ENCODE peak calls at places on chromosomes 6 and 20, in five cellular contexts. E, L, Y, R and B are unnamed samples.

GRCh38 chr6:52595000-52595795 is 18.3 kb upstream of the TRAM2 start:
- DNase-seq in E (no peak), L (peak), Y (peak), R (peak), B (no peak)

GRCh38 chr6:125872259-125872921 is 81.6 kb downstream of the NCOA7 start:
- DNase-seq in E (no peak), L (no peak), Y (no peak), R (no peak), B (no peak)

GRCh38 chr6:35096129-35096852 is 44.8 kb downstream of the TCP11 start:
- DNase-seq in E (no peak), L (no peak), Y (no peak), R (no peak), B (no peak)

GRCh38 chr6:36024154-36024760 is at the start of gene SLC26A8:
- DNase-seq in E (peak), L (peak), Y (no peak), R (no peak), B (no peak)

GRCh38 chr6:167791780-167792478 is 34.8 kb upstream of the AFDN start:
- DNase-seq in E (no peak), L (no peak), Y (no peak), R (no peak), B (peak)

GRCh38 chr20:50510706-50511401 is 671 bp downstream of the PTPN1 start:
- DNase-seq in E (no peak), L (no peak), Y (no peak), R (peak), B (no peak)

GRCh38 chr6:161918608-161919205 is 644.8 kb upstream of the AGPAT4 start:
- DNase-seq in E (no peak), L (no peak), Y (no peak), R (no peak), B (no peak)

GRCh38 chr6:33984466-33985332 is 161.2 kb downstream of the GRM4 start:
- DNase-seq in E (no peak), L (no peak), Y (no peak), R (no peak), B (no peak)

GRCh38 chr6:113500221-113500620 is 356.9 kb upstream of the MARCKS start:
- DNase-seq in E (no peak), L (no peak), Y (no peak), R (no peak), B (no peak)

GRCh38 chr20:19764207-19764606 is 6.1 kb downstream of the RIN2 start:
- DNase-seq in E (no peak), L (no peak), Y (no peak), R (no peak), B (no peak)

GRCh38 chr20:6055981-6056569 is 2.2 kb upstream of the LRRN4 start:
- DNase-seq in E (no peak), L (no peak), Y (no peak), R (no peak), B (no peak)

GRCh38 chr6:170108456-170108855 is 182.4 kb downstream of the DLL1 start:
- DNase-seq in E (no peak), L (peak), Y (no peak), R (peak), B (no peak)

GRCh38 chr6:152221806-152222628 is 414.5 kb downstream of the ESR1 start:
- DNase-seq in E (no peak), L (no peak), Y (no peak), R (no peak), B (no peak)

GRCh38 chr6:37525460-37526357 is 26.0 kb upstream of the CCDC167 start:
- DNase-seq in E (no peak), L (no peak), Y (no peak), R (no peak), B (no peak)

GRCh38 chr20:965956-966355 is 36.2 kb downstream of the RSPO4 start:
- DNase-seq in E (no peak), L (no peak), Y (no peak), R (no peak), B (no peak)

GRCh38 chr6:40369028-40369427 is 218.1 kb downstream of the LRFN2 start:
- DNase-seq in E (no peak), L (no peak), Y (no peak), R (no peak), B (no peak)
- TF ChIP-seq POLR2A in E (no peak), L (no peak), Y (no peak), R (no peak), B (no peak)

GRCh38 chr20:33732166-33732970 is 572 bp downstream of the ZNF341 start:
- DNase-seq in E (peak), L (no peak), Y (peak), R (peak), B (peak)
- TF ChIP-seq POLR2A in E (no peak), L (no peak), Y (peak), R (no peak), B (peak)

DNA sequence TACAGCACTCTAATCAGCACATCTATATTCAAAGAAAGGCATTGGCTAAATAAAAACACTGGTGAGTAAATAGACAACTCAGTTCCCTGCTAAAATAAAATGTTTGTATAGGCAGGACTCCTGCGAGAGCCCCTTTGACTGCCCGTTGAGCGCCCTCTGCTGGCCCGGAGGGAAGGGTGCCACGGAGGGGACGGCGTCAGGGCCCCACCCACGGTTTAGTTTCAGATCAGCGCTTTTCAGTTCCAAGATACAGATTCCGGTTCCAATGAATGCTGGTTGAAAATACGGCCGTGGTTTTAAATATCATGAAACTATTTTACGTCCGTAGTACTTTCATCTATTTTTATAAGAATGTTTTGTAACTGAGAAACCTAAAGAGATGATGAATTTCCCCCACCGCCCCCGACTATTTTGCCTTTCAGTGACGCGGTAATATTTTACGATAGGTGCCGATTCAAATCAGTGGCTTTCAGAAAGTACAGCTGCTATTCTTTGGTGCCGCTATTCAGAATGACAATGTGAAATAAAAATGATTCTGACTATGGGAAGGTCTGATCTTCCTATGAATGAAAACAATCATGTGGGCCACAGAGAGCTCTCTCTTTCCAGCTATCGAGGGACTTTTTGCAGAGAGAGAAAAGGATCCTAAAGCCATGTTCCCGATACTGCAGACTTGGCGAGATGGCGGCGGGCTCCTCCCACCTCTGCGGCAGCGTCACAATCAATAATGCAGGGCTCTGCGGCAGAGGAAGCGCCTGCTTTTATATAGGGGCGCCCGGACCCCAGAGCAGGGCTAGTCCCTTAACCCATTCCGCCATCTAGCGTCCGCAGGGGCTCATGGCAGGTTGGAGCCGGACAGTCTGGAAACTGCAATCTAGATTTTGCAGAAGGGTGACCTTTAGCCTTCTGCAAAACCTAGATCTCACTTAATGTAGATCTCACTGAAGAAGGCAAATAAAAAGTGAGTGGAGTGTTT is 10.6 kb upstream of the CCN6 start:
- DNase-seq in E (peak), L (peak), Y (peak), R (peak), B (peak)
- TF ChIP-seq POLR2A in E (no peak), L (no peak), Y (peak), R (no peak), B (no peak)

GRCh38 chr6:98984102-98984501 is 36.4 kb upstream of the FBXL4 start:
- DNase-seq in E (no peak), L (no peak), Y (no peak), R (no peak), B (no peak)

GRCh38 chr6:98986216-98986615 is 38.5 kb upstream of the FBXL4 start:
- DNase-seq in E (no peak), L (no peak), Y (no peak), R (no peak), B (no peak)

GRCh38 chr6:98980814-98981213 is 33.1 kb upstream of the FBXL4 start:
- DNase-seq in E (no peak), L (no peak), Y (no peak), R (no peak), B (no peak)

DNA sequence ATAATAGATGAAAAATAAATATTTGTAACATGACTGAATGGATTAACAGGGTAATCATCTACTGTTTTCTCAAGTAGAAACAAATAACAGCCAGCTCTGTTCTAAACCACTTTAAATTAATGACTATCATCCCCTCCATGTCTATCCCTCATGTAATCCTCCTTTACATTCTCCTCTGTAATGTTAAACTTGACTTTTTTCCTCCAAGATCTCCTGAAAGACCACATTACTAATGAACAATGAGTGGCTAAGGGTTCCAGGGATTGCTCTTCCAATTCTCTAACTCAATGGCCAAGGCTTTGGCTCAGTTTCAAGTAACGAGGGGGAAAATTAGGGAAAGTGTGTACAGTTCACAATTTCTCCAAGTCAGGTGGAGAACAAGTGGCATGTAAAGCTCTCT is 37.6 kb upstream of the FBXL4 start:
- DNase-seq in E (no peak), L (no peak), Y (no peak), R (no peak), B (no peak)
- TF ChIP-seq POLR2A in E (no peak), L (no peak), Y (no peak), R (no peak), B (no peak)

DNA sequence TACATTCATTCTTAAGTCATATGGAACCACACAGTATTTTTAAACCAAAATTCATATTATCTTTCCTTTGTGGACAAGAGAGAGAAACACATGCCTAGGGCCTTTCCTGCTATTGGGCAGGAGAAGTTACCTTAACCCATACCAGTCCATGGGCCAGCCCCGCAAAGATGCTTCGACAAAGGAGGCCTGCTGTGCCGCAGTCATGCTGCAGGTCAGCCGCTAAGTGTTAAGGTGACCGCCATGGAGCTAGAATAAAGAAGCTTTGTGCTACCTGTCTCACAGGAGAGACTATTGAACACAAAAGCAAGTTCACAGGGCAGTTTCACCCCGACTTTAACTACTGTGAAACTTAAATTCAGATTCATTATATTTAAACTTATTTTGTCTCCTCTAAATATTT is 62.3 kb upstream of the TMEM181 start:
- DNase-seq in E (no peak), L (no peak), Y (no peak), R (no peak), B (no peak)
- TF ChIP-seq POLR2A in E (no peak), L (no peak), Y (no peak), R (no peak), B (no peak)